ENCODE peak calls at places on chromosome 2, in six cellular contexts. K, U, F, J, C and I are unnamed samples.

GRCh38 chr2:236369606-236370005 is 105.4 kb upstream of the ASB18 start:
- DNase-seq in F (no peak), U (no peak), J (no peak), C (peak), K (no peak), I (no peak)

GRCh38 chr2:61554604-61555003 is 16.4 kb upstream of the XPO1 start:
- DNase-seq in K (no peak), J (no peak), U (no peak), F (no peak), C (no peak), I (no peak)

GRCh38 chr2:180656455-180656847 is 324.0 kb upstream of the UBE2E3 start:
- DNase-seq in C (no peak), J (no peak), K (no peak), U (peak), F (no peak), I (no peak)

GRCh38 chr2:137178955-137179377 is 413.6 kb downstream of the THSD7B start:
- DNase-seq in K (no peak), C (no peak), F (no peak), J (no peak), U (peak), I (no peak)

GRCh38 chr2:68732036-68732435 is 2.6 kb upstream of the ARHGAP25 start:
- DNase-seq in F (no peak), U (no peak), C (no peak), K (no peak), J (no peak), I (no peak)

GRCh38 chr2:230684222-230685164 is 28.1 kb upstream of the CAB39 start:
- DNase-seq in K (no peak), F (no peak), U (peak), J (no peak), C (no peak), I (no peak)

GRCh38 chr2:109637749-109638570 is 23.8 kb downstream of the SOWAHC start:
- DNase-seq in J (no peak), K (no peak), C (no peak), F (no peak), U (peak), I (peak)

GRCh38 chr2:176565641-176566323 is 296.5 kb downstream of the MTX2 start:
- DNase-seq in J (peak), C (peak), K (no peak), U (no peak), F (no peak), I (no peak)

GRCh38 chr2:157559061-157559460 is 69.6 kb downstream of the ACVR1C start:
- DNase-seq in K (no peak), F (no peak), J (no peak), U (no peak), C (no peak), I (no peak)

GRCh38 chr2:46534589-46534988 is 55.2 kb downstream of the TMEM247 start:
- DNase-seq in J (no peak), F (peak), U (no peak), K (no peak), C (no peak), I (peak)

GRCh38 chr2:169739351-169739750 is 5.7 kb downstream of the KLHL23 start:
- DNase-seq in C (no peak), K (no peak), U (no peak), J (no peak), F (no peak), I (no peak)

GRCh38 chr2:37635359-37636208 is 35.9 kb downstream of the CDC42EP3 start:
- DNase-seq in F (no peak), C (no peak), K (no peak), U (peak), J (no peak), I (no peak)

GRCh38 chr2:101387151-101387807 is at the start of gene CREG2:
- DNase-seq in U (peak), F (peak), K (peak), J (peak), C (peak), I (peak)
- TF ChIP-seq CTCF in U (peak), F (peak), K (peak), J (peak), C (peak), I (no peak)

GRCh38 chr2:26555246-26556133 is 77.6 kb upstream of the OTOF start:
- DNase-seq in F (no peak), J (peak), C (peak), U (no peak), K (peak), I (no peak)
- TF ChIP-seq CTCF in F (no peak), J (no peak), C (peak), U (no peak), K (peak), I (no peak)

GRCh38 chr2:28225472-28225915 is 167.2 kb upstream of the FOSL2 start:
- DNase-seq in K (no peak), C (no peak), F (no peak), U (no peak), J (no peak), I (no peak)

GRCh38 chr2:28227498-28227897 is 165.2 kb upstream of the FOSL2 start:
- DNase-seq in U (no peak), K (no peak), F (no peak), J (no peak), C (peak), I (no peak)

GRCh38 chr2:28231110-28231621 is 161.5 kb upstream of the FOSL2 start:
- DNase-seq in J (no peak), K (peak), C (no peak), U (peak), F (no peak), I (no peak)

GRCh38 chr2:28226558-28226957 is 166.1 kb upstream of the FOSL2 start:
- DNase-seq in C (no peak), J (no peak), U (no peak), K (no peak), F (no peak), I (no peak)

GRCh38 chr2:28228419-28228995 is 164.2 kb upstream of the FOSL2 start:
- DNase-seq in C (no peak), J (no peak), K (no peak), U (no peak), F (no peak), I (peak)
- TF ChIP-seq CTCF in C (peak), J (no peak), K (no peak), U (peak), F (peak), I (no peak)

DNA sequence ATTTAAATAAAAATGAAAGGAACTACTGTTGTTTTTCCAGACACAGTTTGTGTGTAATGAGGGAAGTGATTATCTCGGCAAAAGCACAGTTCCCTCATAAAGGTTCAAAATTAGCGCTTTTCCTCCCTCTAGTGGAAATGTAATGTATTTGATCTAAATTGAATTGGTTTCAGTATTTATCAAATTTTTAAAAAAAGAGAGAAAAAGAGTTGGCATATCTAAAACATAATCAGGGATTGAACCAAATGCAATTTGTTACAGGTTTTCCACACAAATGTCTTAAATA is 37.5 kb downstream of the CMPK2 start:
- DNase-seq in K (peak), C (peak), U (peak), J (no peak), F (no peak), I (no peak)
- TF ChIP-seq CTCF in K (peak), C (peak), U (peak), J (peak), F (peak), I (peak)

DNA sequence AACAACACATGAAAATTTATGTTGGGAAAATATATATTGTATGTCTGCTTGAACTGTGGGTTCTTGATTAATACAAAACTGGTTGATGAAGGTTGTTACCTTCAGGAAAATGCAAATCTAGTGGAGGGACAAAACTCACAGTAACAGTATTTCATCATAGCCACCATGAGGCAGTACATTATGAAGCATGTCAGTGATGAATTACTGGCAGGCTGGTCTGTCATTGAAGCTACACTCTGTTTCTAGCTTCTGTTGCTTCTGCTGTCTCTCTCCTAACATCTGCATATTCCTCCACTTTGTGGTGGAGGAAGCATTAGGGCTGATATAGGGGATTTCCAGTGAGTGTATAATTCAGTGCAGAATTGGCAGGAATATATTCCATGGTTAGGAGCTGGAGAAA is 44.2 kb upstream of the RAB6D start:
- DNase-seq in C (no peak), F (no peak), J (no peak), K (no peak), U (no peak), I (no peak)
- TF ChIP-seq CTCF in C (no peak), F (no peak), J (no peak), K (no peak), U (no peak), I (no peak)

GRCh38 chr2:197147942-197148341 is 162.6 kb downstream of the ANKRD44 start:
- DNase-seq in K (no peak), J (no peak), C (no peak), F (no peak), U (no peak), I (no peak)

GRCh38 chr2:197158138-197158537 is 152.4 kb downstream of the ANKRD44 start:
- DNase-seq in F (no peak), J (no peak), U (no peak), K (no peak), C (no peak), I (no peak)

GRCh38 chr2:197148401-197148800 is 162.2 kb downstream of the ANKRD44 start:
- DNase-seq in C (no peak), U (no peak), J (no peak), F (no peak), K (no peak), I (no peak)

GRCh38 chr2:197149546-197149945 is 161.0 kb downstream of the ANKRD44 start:
- DNase-seq in F (no peak), C (no peak), K (no peak), U (no peak), J (no peak), I (no peak)

GRCh38 chr2:197152451-197153228 is 157.9 kb downstream of the ANKRD44 start:
- DNase-seq in U (peak), J (no peak), F (peak), K (no peak), C (no peak), I (peak)
- TF ChIP-seq CTCF in U (no peak), J (no peak), F (peak), K (no peak), C (no peak), I (peak)

GRCh38 chr2:12716250-12717190 is at the start of gene TRIB2:
- DNase-seq in K (peak), C (peak), U (peak), F (peak), J (peak), I (peak)

GRCh38 chr2:12715878-12716249 is 872 bp upstream of the TRIB2 start:
- DNase-seq in F (peak), J (peak), C (peak), U (peak), K (peak), I (peak)

GRCh38 chr2:12717988-12718661 is 1.4 kb downstream of the TRIB2 start:
- DNase-seq in J (peak), K (peak), C (peak), F (peak), U (peak), I (no peak)

GRCh38 chr2:12718662-12719399 is 2.1 kb downstream of the TRIB2 start:
- DNase-seq in K (no peak), U (peak), C (peak), F (peak), J (no peak), I (no peak)

GRCh38 chr2:12717191-12717987 is 653 bp downstream of the TRIB2 start:
- DNase-seq in U (peak), F (peak), C (peak), K (peak), J (peak), I (peak)
- TF ChIP-seq CTCF in U (peak), F (peak), C (peak), K (peak), J (peak), I (no peak)

GRCh38 chr2:174344716-174345472 is 10.1 kb downstream of the SP9 start:
- DNase-seq in F (no peak), U (peak), J (no peak), K (peak), C (peak), I (no peak)
- TF ChIP-seq CTCF in F (peak), U (no peak), J (no peak), K (peak), C (peak), I (peak)